ENCODE peak calls at places on chromosomes 12 and 14, in five cellular contexts. Y, R, M, U and Z are unnamed samples. For H3F3A, the result is how much of the 10 kb centered on the place peaks cover.

GRCh38 chr12:32437095-32437515 is 37.7 kb downstream of the FGD4 start:
- DNase-seq in M (no peak), R (no peak), Y (peak), U (no peak), Z (peak)

GRCh38 chr14:105015242-105015641 is 5.6 kb downstream of the CDCA4 start:
- DNase-seq in Y (no peak), U (no peak), M (no peak), R (no peak), Z (no peak)

GRCh38 chr14:68741839-68742470 is 50.9 kb downstream of the ZFP36L1 start:
- DNase-seq in M (no peak), R (no peak), Y (no peak), U (no peak), Z (no peak)

GRCh38 chr14:50774542-50775267 is 56.3 kb downstream of the NIN start:
- DNase-seq in R (no peak), U (no peak), Y (peak), M (no peak), Z (no peak)

GRCh38 chr12:70659077-70659606 is 21.9 kb upstream of the PTPRB start:
- DNase-seq in R (no peak), M (no peak), U (no peak), Y (no peak), Z (no peak)

GRCh38 chr12:86193931-86194330 is 62.3 kb downstream of the MGAT4C start:
- DNase-seq in Y (no peak), U (no peak), M (no peak), R (no peak), Z (peak)

GRCh38 chr12:3138896-3139590 is 61.9 kb downstream of the TSPAN9 start:
- DNase-seq in Y (no peak), U (no peak), R (peak), M (no peak), Z (no peak)

GRCh38 chr14:58395815-58396626 is at the start of gene TOMM20L:
- DNase-seq in Y (peak), M (peak), U (peak), R (peak), Z (peak)

GRCh38 chr12:130572553-130572952 is 143.5 kb downstream of the RIMBP2 start:
- DNase-seq in Y (no peak), M (peak), U (no peak), R (no peak), Z (no peak)

GRCh38 chr12:3352230-3352629 is 138.8 kb upstream of the PRMT8 start:
- DNase-seq in Y (no peak), M (no peak), R (no peak), U (no peak), Z (no peak)

DNA sequence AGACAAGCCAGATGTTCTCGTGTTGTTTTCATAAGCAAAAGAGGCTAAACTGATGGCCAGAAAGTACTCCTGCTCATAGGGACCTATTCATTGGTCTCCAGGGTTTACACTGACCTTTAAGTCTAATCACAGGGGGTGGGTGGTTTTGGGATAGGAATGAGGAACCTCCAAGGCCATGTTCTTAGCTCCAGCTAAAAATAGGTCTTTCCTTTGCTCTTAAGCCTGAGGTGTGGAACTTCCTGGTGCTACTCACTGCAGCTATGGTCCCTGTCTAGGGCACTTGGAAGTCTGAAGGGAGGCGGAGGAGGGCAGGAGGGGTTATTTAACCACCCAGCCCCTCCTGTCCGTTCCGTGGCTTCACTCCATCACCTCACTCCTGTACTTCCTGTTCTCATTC is 18.6 kb downstream of the GPRC5A start:
- DNase-seq in M (peak), Y (no peak), U (no peak), R (no peak), Z (no peak)
- H3K27ac ChIP-seq in M (no peak), Y (no peak), U (no peak), R (no peak), Z (no peak)

DNA sequence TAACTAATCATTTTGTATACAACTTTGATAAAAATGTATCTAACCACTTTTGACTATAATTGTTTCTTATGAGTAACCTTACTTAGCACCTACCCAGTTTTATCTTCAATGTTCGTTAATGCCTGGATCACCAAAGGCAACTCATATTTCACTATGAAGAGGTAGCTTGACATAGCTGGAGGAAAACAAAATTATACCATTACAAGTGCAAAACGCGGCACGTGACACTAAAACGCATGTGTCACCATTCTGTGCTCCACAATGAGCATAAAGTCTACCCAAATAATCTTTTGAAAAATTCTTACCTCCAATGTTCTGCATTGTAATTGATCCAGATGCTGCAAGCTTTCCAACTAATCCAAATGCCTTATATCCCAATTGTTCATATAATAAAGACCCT is 5.8 kb downstream of the SLC38A2 start:
- DNase-seq in M (no peak), R (no peak), U (no peak), Y (no peak), Z (no peak)
- H3F3A ChIP-seq in M (half or more), R (half or more), U (half or more), Y (half or more), Z (half or more)

GRCh38 chr14:70886421-70887206 is 20.6 kb upstream of the PCNX1 start:
- DNase-seq in Y (no peak), M (no peak), R (no peak), U (no peak), Z (no peak)
- H3K27ac ChIP-seq in Y (peak), M (peak), R (no peak), U (peak), Z (no peak)

GRCh38 chr12:50365709-50366406 is 30.6 kb downstream of the FAM186A start:
- DNase-seq in Y (no peak), M (no peak), U (no peak), R (no peak), Z (no peak)

GRCh38 chr12:50363141-50363540 is 33.3 kb downstream of the FAM186A start:
- DNase-seq in R (no peak), U (no peak), Y (peak), M (no peak), Z (no peak)

DNA sequence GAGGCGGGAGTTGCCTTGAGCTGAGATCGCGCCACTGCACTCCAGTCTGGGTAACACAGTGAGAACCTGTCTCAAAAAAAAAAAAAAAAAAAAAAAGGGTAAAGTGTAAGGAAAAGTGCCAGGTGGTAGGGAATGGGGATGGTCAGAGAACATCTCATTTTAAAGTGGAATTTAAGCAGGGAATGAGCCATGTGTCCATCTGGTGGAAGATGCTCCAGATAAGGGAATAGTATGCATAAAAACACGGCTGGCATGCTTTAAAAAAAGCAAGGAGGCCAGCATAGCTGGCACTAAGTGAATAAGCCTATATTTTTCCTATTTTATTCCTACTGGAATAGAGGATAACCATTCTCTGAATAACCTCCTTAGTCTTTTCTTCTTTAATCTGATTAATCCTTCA is 33.7 kb downstream of the FAM186A start:
- DNase-seq in U (no peak), M (peak), Y (no peak), R (no peak), Z (no peak)
- H3F3A ChIP-seq in U (under half), M (under half), Y (under half), R (under half), Z (under half)

DNA sequence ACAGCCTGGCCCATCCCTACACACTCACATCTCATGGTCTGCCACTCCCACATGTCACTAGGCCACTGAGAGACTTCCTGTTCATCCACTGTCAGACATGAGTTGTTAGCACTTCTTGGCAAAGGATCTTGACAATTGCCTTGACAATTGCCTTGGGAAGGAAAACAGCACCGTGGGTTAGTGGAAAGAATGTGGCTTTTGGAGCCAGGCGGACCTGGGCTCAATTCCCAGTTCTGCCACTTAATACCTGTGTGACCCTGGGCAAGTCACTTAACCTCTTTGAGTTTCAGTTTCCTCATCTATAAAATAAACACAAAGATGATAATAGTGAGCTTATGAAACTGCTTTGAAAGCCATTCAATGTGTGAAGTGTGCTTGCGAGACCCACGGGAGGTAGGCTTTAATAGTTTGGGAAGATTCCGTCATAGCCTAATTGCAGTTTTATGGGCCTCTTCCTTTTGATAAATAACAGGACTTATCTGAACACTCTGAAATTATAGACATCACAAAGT is 250.4 kb downstream of the C12orf75 start:
- DNase-seq in Y (no peak), M (no peak), U (no peak), R (no peak), Z (peak)
- H3K27ac ChIP-seq in Y (no peak), M (no peak), U (no peak), R (no peak), Z (peak)

DNA sequence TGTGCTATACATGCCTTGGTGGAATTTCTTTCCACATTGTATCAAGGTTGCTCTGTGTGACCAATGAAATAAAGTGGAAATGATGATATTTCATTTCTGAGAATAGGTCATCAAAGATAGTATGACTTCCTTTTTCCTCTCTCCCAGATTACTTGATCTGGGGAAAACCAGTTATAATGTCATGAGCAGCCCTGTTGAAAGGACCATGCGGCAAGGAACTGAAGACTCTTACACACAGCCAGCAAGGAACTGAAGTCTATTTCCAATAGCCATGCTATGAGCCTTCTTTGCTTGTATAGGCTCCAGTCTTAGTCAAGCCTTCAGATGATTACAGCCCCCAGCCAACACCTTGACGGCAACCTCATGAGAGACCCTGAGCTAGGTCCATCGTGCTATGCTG is 11.7 kb downstream of the KLRD1 start:
- DNase-seq in U (no peak), R (no peak), Y (no peak), M (no peak), Z (no peak)
- H3F3A ChIP-seq in U (under half), R (under half), Y (under half), M (under half), Z (under half)